ENCODE peak calls at places on chromosomes 13 and 19, in six cellular contexts. A is kidney epithelial cell; D is stimulated activated CD4-positive, alpha-beta T cell treated with anti-CD3 and anti-CD28 coated beads, Interleukin-2, amount 100 ng/mL, for 48 hours; B is NCI-H1436; J is AG09309; K is M059J. R is an unnamed sample.

GRCh38 chr13:97125051-97125809 is 96.9 kb upstream of the MBNL2 start:
- DNase-seq in A (peak), D (peak), B (peak), J (no peak), K (peak), R (peak)

GRCh38 chr19:13262450-13262849 is 112.2 kb downstream of the IER2 start:
- DNase-seq in A (peak), D (no peak), B (no peak), J (peak), K (peak), R (peak)

GRCh38 chr19:35177377-35178274 is 23.1 kb downstream of the FXYD5 start:
- DNase-seq in A (no peak), D (no peak), B (no peak), J (no peak), K (no peak), R (no peak)

GRCh38 chr13:57409656-57410055 is 221.9 kb upstream of the PCDH17 start:
- DNase-seq in A (no peak), D (no peak), B (no peak), J (no peak), K (no peak), R (no peak)

GRCh38 chr19:45514376-45515051 is 7.2 kb downstream of the VASP start:
- DNase-seq in A (no peak), D (no peak), B (no peak), J (no peak), K (no peak), R (no peak)

GRCh38 chr19:10719466-10719961 is 1.6 kb downstream of the DNM2 start:
- DNase-seq in A (no peak), D (no peak), B (no peak), J (no peak), K (no peak), R (no peak)

GRCh38 chr13:32206097-32206740 is 108.9 kb downstream of the ZAR1L start:
- DNase-seq in A (no peak), D (no peak), B (no peak), J (no peak), K (peak), R (no peak)

GRCh38 chr13:29733069-29733700 is 117.2 kb downstream of the UBL3 start:
- DNase-seq in A (no peak), D (no peak), B (no peak), J (no peak), K (peak), R (no peak)

GRCh38 chr19:47813304-47813994 is 8.3 kb upstream of the CRX start:
- DNase-seq in A (no peak), D (peak), B (peak), J (no peak), K (peak), R (no peak)

GRCh38 chr19:46732966-46733692 is 12.7 kb upstream of the FKRP start:
- DNase-seq in A (no peak), D (no peak), B (no peak), J (no peak), K (peak), R (no peak)

GRCh38 chr13:50015263-50015662 is at the start of gene KCNRG:
- DNase-seq in A (no peak), D (no peak), B (no peak), J (no peak), K (peak), R (no peak)

GRCh38 chr13:94608586-94608985 is 6.9 kb downstream of the GPR180 start:
- DNase-seq in A (no peak), D (no peak), B (no peak), J (no peak), K (no peak), R (no peak)

GRCh38 chr13:68304287-68304893 is 1074.3 kb upstream of the PCDH9 start:
- DNase-seq in A (peak), D (no peak), B (no peak), J (no peak), K (no peak), R (no peak)

GRCh38 chr19:722553-723101 is 13.9 kb downstream of the PALM start:
- DNase-seq in A (no peak), D (no peak), B (no peak), J (no peak), K (no peak), R (no peak)

GRCh38 chr13:95641961-95642621 is 2.4 kb downstream of the DZIP1 start:
- DNase-seq in A (no peak), D (no peak), B (no peak), J (no peak), K (no peak), R (no peak)

GRCh38 chr13:77143325-77143907 is 116.5 kb upstream of the FBXL3 start:
- DNase-seq in A (peak), D (no peak), B (no peak), J (no peak), K (no peak), R (peak)

GRCh38 chr19:19062454-19063182 is 1.2 kb upstream of the SLC25A42 start:
- DNase-seq in A (peak), D (no peak), B (no peak), J (no peak), K (peak), R (no peak)

GRCh38 chr19:13850910-13851753 is 25.8 kb upstream of the NANOS3 start:
- DNase-seq in A (no peak), D (no peak), B (no peak), J (no peak), K (peak), R (peak)